ENCODE peak calls at places on chromosomes 3 and 15, in six cellular contexts. M is WTC11, Y is transverse colon, A is dorsolateral prefrontal cortex, P is cardiac fibroblast, R is bronchial epithelial cell. I is an unnamed sample.

GRCh38 chr3:147699175-147699838 is 290.1 kb downstream of the ZIC1 start:
- DNase-seq in R (peak), M (no peak), P (peak), Y (no peak), A (no peak), I (no peak)

GRCh38 chr3:27573780-27574437 is 89.7 kb upstream of the SLC4A7 start:
- DNase-seq in Y (no peak), R (no peak), P (peak), A (no peak), M (no peak), I (no peak)

GRCh38 chr15:101615986-101616848 is 36.0 kb downstream of the TM2D3 start:
- DNase-seq in R (peak), A (no peak), M (peak), P (peak), Y (peak), I (no peak)

GRCh38 chr3:51559266-51559907 is 20.9 kb downstream of the RAD54L2 start:
- DNase-seq in R (no peak), A (peak), P (peak), Y (no peak), M (no peak), I (no peak)

GRCh38 chr3:124823648-124824047 is 63.5 kb downstream of the ITGB5 start:
- DNase-seq in P (no peak), A (no peak), M (no peak), R (no peak), Y (no peak), I (no peak)

GRCh38 chr3:127747751-127748521 is 74.4 kb downstream of the MGLL start:
- DNase-seq in Y (peak), R (peak), M (no peak), A (no peak), P (peak), I (no peak)

GRCh38 chr15:60414016-60414682 is 16.4 kb upstream of the ANXA2 start:
- DNase-seq in P (peak), A (no peak), Y (no peak), R (peak), M (no peak), I (no peak)

GRCh38 chr3:50211930-50212329 is 6.9 kb downstream of the SLC38A3 start:
- DNase-seq in A (no peak), P (peak), Y (no peak), M (no peak), R (peak), I (no peak)

GRCh38 chr3:188212308-188212969 is 58.5 kb downstream of the LPP start:
- DNase-seq in R (peak), A (no peak), Y (no peak), M (no peak), P (peak), I (no peak)

GRCh38 chr15:69265347-69265955 is 33.3 kb upstream of the PAQR5 start:
- DNase-seq in A (no peak), R (peak), Y (no peak), M (no peak), P (peak), I (no peak)

GRCh38 chr15:27017168-27017809 is 46.3 kb downstream of the GABRG3 start:
- DNase-seq in A (peak), R (peak), M (peak), P (peak), Y (no peak), I (no peak)

GRCh38 chr15:40182358-40183029 is 21.6 kb downstream of the BUB1B start:
- DNase-seq in R (no peak), P (no peak), Y (no peak), M (no peak), A (no peak), I (no peak)

GRCh38 chr3:56851966-56852884 is 50.5 kb upstream of the ARHGEF3 start:
- DNase-seq in M (no peak), Y (no peak), R (peak), A (no peak), P (peak), I (no peak)

GRCh38 chr3:39990532-39990931 is 181.1 kb downstream of the MYRIP start:
- DNase-seq in Y (peak), A (no peak), R (peak), M (peak), P (peak), I (no peak)

GRCh38 chr3:179882322-179882721 is 154.4 kb downstream of the PEX5L start:
- DNase-seq in R (no peak), A (no peak), M (peak), Y (no peak), P (no peak), I (no peak)

GRCh38 chr3:10411598-10412332 is 90.9 kb upstream of the SEC13 start:
- DNase-seq in P (no peak), Y (no peak), A (no peak), M (no peak), R (no peak), I (no peak)

GRCh38 chr15:58758141-58758540 is 8.6 kb upstream of the ADAM10 start:
- DNase-seq in R (no peak), A (no peak), P (peak), Y (no peak), M (no peak), I (no peak)

GRCh38 chr3:42701371-42702065 is 1.1 kb downstream of the HHATL start:
- DNase-seq in M (peak), P (peak), R (no peak), Y (peak), A (peak), I (peak)

GRCh38 chr3:42608586-42608985 is 8.1 kb downstream of the NKTR start:
- DNase-seq in R (no peak), A (no peak), P (no peak), M (no peak), Y (no peak), I (no peak)

GRCh38 chr15:77909131-77909940 is 168.2 kb downstream of the TBC1D2B start:
- DNase-seq in R (no peak), M (no peak), Y (no peak), P (no peak), A (no peak), I (no peak)

GRCh38 chr15:57548325-57548724 is 43.4 kb upstream of the MYZAP start:
- DNase-seq in M (no peak), A (no peak), P (no peak), Y (no peak), R (no peak), I (no peak)

GRCh38 chr15:63823253-63823844 is 10.4 kb downstream of the HERC1 start:
- DNase-seq in P (no peak), Y (no peak), R (no peak), M (no peak), A (no peak), I (no peak)

GRCh38 chr15:65330934-65331645 is 26.6 kb downstream of the RNU5B-1 start:
- DNase-seq in R (no peak), A (no peak), Y (no peak), P (no peak), M (no peak), I (no peak)

GRCh38 chr3:128197855-128198254 is 44.6 kb downstream of the EEFSEC start:
- DNase-seq in Y (no peak), M (no peak), A (no peak), R (no peak), P (no peak), I (no peak)

GRCh38 chr15:85016275-85016674 is 34.6 kb downstream of the PDE8A start:
- DNase-seq in R (no peak), A (no peak), M (no peak), Y (no peak), P (no peak), I (no peak)

GRCh38 chr3:160401301-160402095 is 2.0 kb downstream of the SMC4 start:
- DNase-seq in R (peak), P (peak), A (no peak), Y (peak), M (no peak), I (no peak)

GRCh38 chr3:32820430-32820829 is 2.6 kb downstream of the TRIM71 start:
- DNase-seq in R (no peak), P (no peak), M (no peak), Y (no peak), A (no peak), I (no peak)

GRCh38 chr15:28871168-28871567 is 14.6 kb upstream of the APBA2 start:
- DNase-seq in A (no peak), Y (no peak), R (no peak), P (no peak), M (no peak), I (no peak)

GRCh38 chr3:115788921-115789470 is 165.7 kb downstream of the GAP43 start:
- DNase-seq in R (peak), Y (no peak), M (no peak), P (peak), A (no peak), I (no peak)

GRCh38 chr15:67573194-67573593 is 30.7 kb downstream of the MAP2K5 start:
- DNase-seq in M (no peak), R (no peak), P (no peak), Y (no peak), A (no peak), I (no peak)

GRCh38 chr15:66399276-66399675 is 12.6 kb downstream of the MAP2K1 start:
- DNase-seq in R (no peak), A (no peak), M (no peak), P (no peak), Y (no peak), I (no peak)

GRCh38 chr3:126131881-126132750 is 48.2 kb upstream of the SLC41A3 start:
- DNase-seq in Y (peak), A (no peak), R (no peak), M (peak), P (no peak), I (no peak)

GRCh38 chr15:42704492-42704926 is 32.4 kb downstream of the CDAN1 start:
- DNase-seq in M (peak), R (peak), P (peak), Y (peak), A (peak), I (peak)

GRCh38 chr15:60721706-60722105 is 242.8 kb upstream of the ICE2 start:
- DNase-seq in R (peak), M (no peak), Y (no peak), A (no peak), P (peak), I (no peak)

GRCh38 chr3:141336672-141337522 is 31.4 kb upstream of the ZBTB38 start:
- DNase-seq in Y (no peak), P (peak), M (no peak), R (peak), A (peak), I (no peak)

GRCh38 chr3:65438612-65439011 is 600.1 kb downstream of the MAGI1 start:
- DNase-seq in R (no peak), P (no peak), M (no peak), Y (no peak), A (no peak), I (no peak)

GRCh38 chr3:65439641-65440040 is 599.1 kb downstream of the MAGI1 start:
- DNase-seq in A (peak), Y (peak), P (peak), R (peak), M (peak), I (peak)

GRCh38 chr3:65433480-65433879 is 605.2 kb downstream of the MAGI1 start:
- DNase-seq in Y (no peak), P (no peak), M (no peak), A (no peak), R (no peak), I (no peak)

GRCh38 chr3:65438096-65438495 is 600.6 kb downstream of the MAGI1 start:
- DNase-seq in P (no peak), A (no peak), Y (no peak), M (no peak), R (no peak), I (no peak)

DNA sequence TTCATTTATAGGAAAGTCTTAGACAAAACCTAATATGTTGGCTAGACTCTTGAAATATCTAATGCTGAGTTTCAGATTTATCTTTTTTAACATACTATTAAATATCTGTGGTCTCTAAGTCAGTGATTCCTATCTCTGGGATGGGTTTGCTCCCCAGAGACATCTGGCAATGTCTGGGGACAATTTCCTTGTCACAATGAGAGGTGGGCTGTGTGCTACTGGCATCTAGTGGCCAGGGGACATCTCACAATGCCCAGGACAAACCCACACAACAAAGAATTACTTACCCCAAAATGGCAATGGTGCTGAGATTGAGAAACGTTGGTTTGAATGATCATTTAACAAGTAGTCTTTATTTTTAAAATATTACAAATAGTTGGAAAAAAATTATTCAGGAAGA is 602.1 kb downstream of the MAGI1 start:
- DNase-seq in P (peak), A (peak), Y (no peak), R (no peak), M (peak), I (no peak)
- TF ChIP-seq CTCF in P (peak), A (peak), Y (no peak), R (peak), M (no peak), I (no peak)

GRCh38 chr3:175144368-175144767 is 285.2 kb downstream of the NAALADL2 start:
- DNase-seq in Y (no peak), A (no peak), P (no peak), M (no peak), R (no peak), I (no peak)

GRCh38 chr3:175149675-175150074 is 290.5 kb downstream of the NAALADL2 start:
- DNase-seq in R (peak), A (peak), Y (peak), P (no peak), M (no peak), I (peak)

GRCh38 chr3:175150812-175151411 is 291.8 kb downstream of the NAALADL2 start:
- DNase-seq in M (no peak), Y (peak), A (no peak), P (no peak), R (peak), I (no peak)

GRCh38 chr3:175146258-175146657 is 287.1 kb downstream of the NAALADL2 start:
- DNase-seq in M (no peak), R (peak), A (no peak), Y (no peak), P (peak), I (no peak)
- TF ChIP-seq CTCF in M (no peak), R (no peak), A (peak), Y (no peak), P (peak), I (no peak)

GRCh38 chr3:170062769-170063168 is 25.0 kb downstream of the GPR160 start:
- DNase-seq in Y (no peak), P (no peak), A (no peak), M (peak), R (no peak), I (no peak)
- TF ChIP-seq CTCF in Y (no peak), P (no peak), A (no peak), M (no peak), R (no peak), I (no peak)

GRCh38 chr15:80475572-80475971 is 71.4 kb downstream of the ARNT2 start:
- DNase-seq in P (peak), R (no peak), Y (no peak), M (no peak), A (no peak), I (no peak)
- TF ChIP-seq CTCF in P (peak), R (no peak), Y (no peak), M (no peak), A (no peak), I (no peak)

GRCh38 chr3:79490165-79491028 is 277.4 kb downstream of the ROBO1 start:
- DNase-seq in M (peak), Y (peak), P (peak), R (peak), A (peak), I (no peak)
- TF ChIP-seq CTCF in M (no peak), Y (no peak), P (peak), R (no peak), A (no peak), I (no peak)

DNA sequence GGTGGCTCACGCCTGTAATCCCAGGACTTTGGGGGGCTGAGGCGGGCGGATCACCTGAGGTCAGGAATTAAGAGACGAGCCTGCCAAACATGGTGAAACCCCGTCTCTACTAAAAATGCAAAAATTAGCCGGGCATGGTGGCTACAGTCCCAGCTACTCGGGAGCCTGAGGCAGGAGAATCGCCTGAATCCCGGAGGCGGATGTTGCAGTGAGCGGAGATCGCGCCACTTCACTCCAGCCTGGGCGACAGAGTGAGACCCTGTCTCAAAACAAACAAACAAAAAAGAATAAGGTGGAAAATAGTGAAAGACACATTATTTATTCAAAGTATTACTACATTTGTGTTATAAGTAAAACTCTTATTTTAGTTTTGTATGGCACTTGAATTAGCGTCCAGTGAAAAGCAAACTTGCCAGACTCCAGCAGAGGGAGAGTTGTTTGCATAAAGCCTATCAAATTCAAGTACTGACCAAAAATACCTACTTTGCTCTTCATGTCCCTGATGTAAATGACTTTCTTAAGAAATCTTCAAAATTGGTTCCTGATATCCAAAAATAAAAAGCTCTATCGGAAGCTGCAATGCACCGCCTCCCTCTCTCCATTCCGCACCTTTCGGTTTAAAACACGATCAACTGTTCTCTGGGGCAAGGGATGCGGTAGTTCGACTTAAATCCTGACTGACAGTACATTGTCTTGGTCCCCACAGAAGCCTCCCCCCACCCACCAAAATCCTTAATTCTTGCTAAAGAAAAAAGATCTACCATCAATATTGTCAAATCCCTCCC is 1.2 kb downstream of the TRPM7 start:
- DNase-seq in M (no peak), Y (no peak), R (no peak), P (peak), A (no peak), I (no peak)
- TF ChIP-seq CTCF in M (no peak), Y (no peak), R (no peak), P (peak), A (no peak), I (no peak)

GRCh38 chr3:88005066-88005465 is 53.7 kb downstream of the CGGBP1 start:
- DNase-seq in Y (no peak), P (peak), M (no peak), A (no peak), R (peak), I (no peak)
- TF ChIP-seq CTCF in Y (peak), P (peak), M (peak), A (peak), R (peak), I (peak)

GRCh38 chr15:73633111-73633990 is at the start of gene NPTN:
- DNase-seq in R (peak), A (peak), Y (peak), M (peak), P (peak), I (peak)
- TF ChIP-seq CTCF in R (no peak), A (peak), Y (no peak), M (no peak), P (peak), I (no peak)

I was measured in mesothelial cell of epicardium.